ENCODE peak calls at places on chromosomes 5 and 9, in nine cellular contexts. B, U, G, W, Z, V, D, N and P are unnamed samples. For H3K4me1, the result is how much of the 10 kb centered on the place peaks cover.

GRCh38 chr9:110141118-110141797 is 66.7 kb downstream of the C9orf152 start:
- DNase-seq in W (peak), V (peak), N (peak), U (no peak), B (no peak), Z (no peak), G (no peak), D (no peak), P (no peak)

GRCh38 chr5:150461231-150461630 is 11.7 kb upstream of the RPS14 start:
- DNase-seq in D (no peak), V (no peak), B (peak), N (no peak), U (no peak), G (no peak), W (no peak), Z (peak), P (no peak)

GRCh38 chr9:129894106-129894823 is 59.0 kb downstream of the USP20 start:
- DNase-seq in N (no peak), W (no peak), V (no peak), Z (no peak), D (no peak), B (no peak), U (no peak), G (no peak), P (no peak)

GRCh38 chr5:59390074-59390659 is 503.4 kb downstream of the PDE4D start:
- DNase-seq in B (peak), U (no peak), V (peak), N (no peak), G (peak), D (no peak), Z (no peak), W (no peak), P (no peak)

GRCh38 chr9:32672478-32672877 is 37.0 kb upstream of the TAF1L start:
- DNase-seq in W (peak), V (peak), Z (no peak), N (no peak), U (no peak), B (no peak), G (no peak), D (no peak), P (no peak)

GRCh38 chr5:76737131-76737556 is 21.2 kb downstream of the F2R start:
- DNase-seq in Z (no peak), B (no peak), V (no peak), D (no peak), W (no peak), G (no peak), N (no peak), U (no peak), P (no peak)

GRCh38 chr9:127455299-127455992 is 4.1 kb downstream of the LRSAM1 start:
- DNase-seq in Z (peak), D (peak), B (peak), W (peak), V (no peak), N (no peak), U (peak), G (no peak), P (no peak)

GRCh38 chr9:126957687-126958053 is 43.1 kb downstream of the RALGPS1 start:
- DNase-seq in N (no peak), U (no peak), B (no peak), Z (no peak), D (no peak), W (no peak), G (no peak), V (peak), P (no peak)

GRCh38 chr5:10539685-10539998 is 24.2 kb upstream of the ANKRD33B start:
- DNase-seq in G (no peak), Z (no peak), W (no peak), B (no peak), N (no peak), D (no peak), U (no peak), V (peak), P (no peak)

GRCh38 chr9:18703086-18703750 is 229.3 kb downstream of the ADAMTSL1 start:
- DNase-seq in B (no peak), G (no peak), N (no peak), D (no peak), V (peak), Z (no peak), W (no peak), U (no peak), P (no peak)

GRCh38 chr5:75054110-75054930 is 2.0 kb upstream of the GCNT4 start:
- DNase-seq in G (peak), Z (peak), B (no peak), U (peak), V (peak), D (peak), N (peak), W (no peak), P (no peak)

GRCh38 chr5:56039985-56040384 is 45.2 kb upstream of the IL6ST start:
- DNase-seq in B (no peak), N (no peak), D (no peak), G (no peak), U (no peak), Z (no peak), W (no peak), V (peak), P (no peak)

GRCh38 chr9:102044133-102044532 is 305.7 kb upstream of the GRIN3A start:
- DNase-seq in D (no peak), U (no peak), W (no peak), B (no peak), V (no peak), G (no peak), Z (no peak), N (no peak), P (no peak)

GRCh38 chr5:160938532-160938931 is 86.5 kb upstream of the ATP10B start:
- DNase-seq in G (no peak), N (no peak), U (no peak), V (no peak), Z (no peak), W (no peak), D (peak), B (no peak), P (no peak)

GRCh38 chr5:26805076-26805475 is 233.3 kb downstream of the CDH9 start:
- DNase-seq in U (no peak), B (no peak), W (no peak), G (no peak), V (no peak), Z (no peak), N (no peak), D (no peak), P (no peak)

GRCh38 chr5:54492196-54492595 is 25.4 kb upstream of the SNX18 start:
- DNase-seq in W (no peak), N (no peak), D (no peak), B (no peak), V (no peak), Z (no peak), G (no peak), U (no peak), P (no peak)

GRCh38 chr5:36305571-36306326 is 4.0 kb upstream of the RANBP3L start:
- DNase-seq in V (peak), G (no peak), B (no peak), N (peak), W (no peak), Z (peak), U (peak), D (peak), P (no peak)

GRCh38 chr5:65034029-65034781 is 265.5 kb downstream of the CWC27 start:
- DNase-seq in V (no peak), Z (peak), G (no peak), U (no peak), B (no peak), N (peak), W (no peak), D (no peak), P (no peak)

GRCh38 chr5:125325488-125325887 is 579.0 kb upstream of the ZNF608 start:
- DNase-seq in W (no peak), V (no peak), G (no peak), U (no peak), Z (no peak), D (no peak), N (no peak), B (no peak), P (no peak)

GRCh38 chr9:3337515-3337914 is 188.3 kb downstream of the RFX3 start:
- DNase-seq in Z (no peak), B (no peak), N (no peak), V (peak), W (no peak), D (no peak), U (no peak), G (no peak), P (no peak)

GRCh38 chr9:134459164-134459563 is 132.9 kb downstream of the RXRA start:
- DNase-seq in D (peak), V (no peak), G (no peak), U (no peak), B (peak), W (no peak), N (no peak), Z (no peak), P (no peak)

GRCh38 chr9:37592108-37592951 is at the start of gene TOMM5:
- DNase-seq in Z (peak), N (peak), B (peak), W (peak), D (peak), U (peak), G (peak), V (peak), P (peak)

GRCh38 chr5:109324941-109325340 is 84.8 kb downstream of the PJA2 start:
- DNase-seq in V (no peak), W (no peak), N (no peak), Z (no peak), G (no peak), U (no peak), D (no peak), B (no peak), P (no peak)

GRCh38 chr9:16363073-16363781 is 507.2 kb downstream of the BNC2 start:
- DNase-seq in Z (no peak), G (no peak), D (no peak), B (no peak), V (no peak), N (no peak), W (no peak), U (no peak), P (no peak)

GRCh38 chr5:32777733-32778132 is 66.6 kb downstream of the NPR3 start:
- DNase-seq in G (no peak), D (no peak), Z (no peak), W (no peak), U (no peak), V (peak), N (no peak), B (no peak), P (no peak)

GRCh38 chr5:112917453-112918005 is 4.5 kb downstream of the REEP5 start:
- DNase-seq in D (no peak), G (peak), Z (peak), N (no peak), V (peak), W (no peak), U (no peak), B (peak), P (no peak)

GRCh38 chr5:40368200-40368599 is 311.5 kb upstream of the PTGER4 start:
- DNase-seq in U (no peak), D (no peak), N (no peak), G (no peak), V (no peak), W (no peak), B (no peak), Z (no peak), P (no peak)

GRCh38 chr5:40364441-40364840 is 315.3 kb upstream of the PTGER4 start:
- DNase-seq in Z (no peak), W (no peak), D (no peak), V (no peak), G (no peak), U (no peak), B (no peak), N (no peak), P (no peak)

GRCh38 chr5:40361378-40361777 is 318.3 kb upstream of the PTGER4 start:
- DNase-seq in G (no peak), W (no peak), B (no peak), V (no peak), Z (no peak), N (no peak), U (no peak), D (no peak), P (no peak)

GRCh38 chr5:40365357-40366330 is 314.1 kb upstream of the PTGER4 start:
- DNase-seq in Z (no peak), G (no peak), U (no peak), D (no peak), V (no peak), B (no peak), N (no peak), W (no peak), P (no peak)

GRCh38 chr5:40367260-40367659 is 312.5 kb upstream of the PTGER4 start:
- DNase-seq in W (no peak), Z (no peak), V (no peak), G (no peak), U (no peak), D (no peak), B (no peak), N (no peak), P (no peak)
- TF ChIP-seq CTCF in W (no peak), Z (peak), V (peak), G (no peak), U (no peak), D (no peak), B (no peak), N (no peak), P (no peak)

GRCh38 chr9:23814243-23814642 is 11.8 kb downstream of the ELAVL2 start:
- DNase-seq in Z (no peak), G (no peak), V (no peak), B (no peak), W (no peak), U (no peak), D (no peak), N (no peak), P (no peak)

GRCh38 chr9:23811633-23812032 is 14.4 kb downstream of the ELAVL2 start:
- DNase-seq in Z (no peak), B (no peak), U (no peak), V (no peak), W (no peak), D (no peak), N (no peak), G (no peak), P (no peak)

GRCh38 chr9:23812673-23813072 is 13.4 kb downstream of the ELAVL2 start:
- DNase-seq in N (no peak), W (no peak), B (no peak), D (no peak), V (no peak), Z (no peak), U (no peak), G (no peak), P (no peak)
- H3K4me1 ChIP-seq in N (under half), W (under half), B (under half), D (under half), V (under half), Z (under half), U (under half), G (under half), P (under half)

GRCh38 chr9:136107953-136108647 is 10.6 kb downstream of the TMEM250 start:
- DNase-seq in B (peak), G (no peak), D (no peak), W (no peak), U (peak), V (no peak), N (no peak), Z (no peak), P (no peak)

GRCh38 chr9:136108648-136109266 is 9.9 kb downstream of the TMEM250 start:
- DNase-seq in N (no peak), G (no peak), U (no peak), B (no peak), W (no peak), Z (no peak), D (no peak), V (no peak), P (no peak)

GRCh38 chr9:136110082-136111061 is 8.3 kb downstream of the TMEM250 start:
- DNase-seq in B (peak), W (no peak), G (peak), Z (peak), U (no peak), N (no peak), V (peak), D (no peak), P (no peak)

GRCh38 chr9:136111190-136111589 is 7.5 kb downstream of the TMEM250 start:
- DNase-seq in N (no peak), D (no peak), B (no peak), Z (no peak), V (no peak), G (no peak), W (no peak), U (no peak), P (no peak)

DNA sequence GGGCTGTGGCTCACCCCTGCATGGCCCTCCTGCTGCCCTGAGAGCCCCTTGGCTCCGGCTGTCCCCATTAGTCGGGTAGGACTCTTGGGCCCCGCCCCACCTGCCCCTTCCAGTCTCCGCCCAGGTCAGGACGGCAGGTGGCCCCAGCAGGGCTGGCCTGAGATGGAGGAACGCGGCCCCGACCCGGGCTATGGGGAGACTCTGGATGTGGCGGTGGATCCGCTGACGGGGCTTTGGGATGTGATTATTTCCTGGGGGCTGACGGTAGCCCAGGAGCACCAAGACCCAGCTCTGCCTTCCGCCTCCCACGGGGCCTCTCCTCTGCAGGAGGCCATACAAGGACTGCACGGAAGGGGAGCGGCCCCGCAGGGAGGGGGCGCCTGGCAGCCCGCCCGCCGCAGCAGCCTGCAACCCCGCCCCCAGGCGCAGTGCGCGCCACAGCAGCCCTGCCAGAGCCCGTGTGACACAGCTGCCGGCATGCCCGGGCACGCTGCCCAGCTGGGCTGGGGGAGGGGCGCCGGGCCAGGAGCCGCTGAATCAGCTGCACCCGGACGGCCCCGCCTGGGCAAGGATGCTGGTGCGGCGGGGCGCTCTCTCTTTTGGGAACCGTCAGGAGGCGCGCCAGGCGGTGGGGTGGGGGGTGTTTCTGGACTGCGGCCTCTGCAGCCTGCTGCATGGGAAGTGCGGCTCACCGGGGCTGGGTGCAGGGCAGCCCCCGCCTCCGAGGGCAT is 9.2 kb downstream of the TMEM250 start:
- DNase-seq in Z (peak), W (peak), G (peak), U (peak), D (peak), N (peak), V (peak), B (peak), P (no peak)
- TF ChIP-seq CTCF in Z (no peak), W (peak), G (no peak), U (no peak), D (no peak), N (peak), V (peak), B (no peak), P (no peak)

GRCh38 chr5:143662020-143662419 is 149.9 kb upstream of the HMHB1 start:
- DNase-seq in G (no peak), Z (no peak), U (no peak), B (no peak), D (no peak), W (no peak), N (no peak), V (no peak), P (no peak)

GRCh38 chr5:143657814-143658395 is 154.1 kb upstream of the HMHB1 start:
- DNase-seq in V (peak), N (no peak), W (no peak), D (no peak), U (no peak), Z (no peak), G (no peak), B (no peak), P (no peak)

GRCh38 chr5:143664623-143665022 is 147.3 kb upstream of the HMHB1 start:
- DNase-seq in V (no peak), B (no peak), Z (no peak), N (no peak), W (no peak), D (no peak), G (no peak), U (no peak), P (no peak)

GRCh38 chr5:143663872-143664271 is 148.1 kb upstream of the HMHB1 start:
- DNase-seq in G (no peak), Z (no peak), N (no peak), W (no peak), B (no peak), V (no peak), U (no peak), D (no peak), P (no peak)

GRCh38 chr5:143659614-143660238 is 152.2 kb upstream of the HMHB1 start:
- DNase-seq in D (no peak), Z (no peak), V (no peak), G (no peak), N (no peak), U (no peak), W (peak), B (no peak), P (no peak)
- H3K4me1 ChIP-seq in D (under half), Z (under half), V (under half), G (under half), N (under half), U (under half), W (half or more), B (under half), P (under half)

GRCh38 chr5:159581502-159582249 is 251.4 kb upstream of the IL12B start:
- DNase-seq in W (peak), B (no peak), D (peak), Z (peak), V (peak), G (no peak), U (no peak), N (peak), P (no peak)
- TF ChIP-seq CTCF in W (peak), B (no peak), D (no peak), Z (no peak), V (peak), G (no peak), U (no peak), N (no peak), P (no peak)

DNA sequence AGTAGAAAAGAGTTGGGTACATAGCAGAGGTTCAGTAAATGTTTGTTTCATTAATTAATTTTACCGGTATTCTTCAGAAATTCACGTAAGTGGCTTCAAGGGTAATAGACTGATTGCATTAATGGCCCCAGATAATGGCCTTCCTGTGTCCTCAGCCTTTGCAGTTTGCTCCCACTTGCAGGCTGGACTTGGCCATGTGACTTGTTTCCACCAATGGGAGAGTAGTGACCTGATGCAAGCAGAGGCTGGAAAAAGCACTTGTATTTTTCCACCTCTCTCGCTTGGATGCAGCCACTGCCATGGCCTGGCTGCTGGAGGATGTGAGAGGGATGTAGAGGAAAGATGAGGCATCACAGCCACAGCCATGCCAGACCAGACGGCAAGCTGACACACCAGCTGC is 480.9 kb downstream of the CDK5RAP2 start:
- DNase-seq in Z (no peak), N (no peak), D (no peak), V (no peak), B (peak), W (no peak), G (no peak), U (no peak), P (no peak)
- H3K4me1 ChIP-seq in Z (under half), N (under half), D (under half), V (under half), B (under half), W (under half), G (under half), U (under half), P (under half)

DNA sequence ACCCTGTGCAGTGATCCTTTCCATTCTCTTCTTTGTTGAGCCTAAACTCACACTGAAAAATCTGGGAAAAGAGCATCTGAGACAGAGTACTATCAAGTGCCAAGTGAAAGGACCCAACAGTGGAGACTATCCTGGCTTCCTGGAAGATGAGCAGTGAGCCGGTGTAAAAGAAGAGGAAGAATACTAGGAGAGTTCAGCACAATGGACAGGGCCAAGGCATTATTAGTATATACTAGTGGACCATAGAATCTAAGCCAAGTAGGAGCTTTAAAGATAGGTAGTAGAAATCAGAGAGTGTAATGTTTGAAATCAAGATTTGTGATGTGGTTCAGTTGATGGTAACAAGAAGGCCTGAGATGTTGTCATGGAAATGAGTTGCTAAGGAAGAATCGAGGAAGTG is 140.8 kb downstream of the CAMK4 start:
- DNase-seq in N (no peak), V (no peak), Z (peak), G (peak), W (no peak), B (no peak), U (no peak), D (no peak), P (no peak)
- TF ChIP-seq CTCF in N (no peak), V (no peak), Z (no peak), G (no peak), W (no peak), B (no peak), U (no peak), D (no peak), P (no peak)

DNA sequence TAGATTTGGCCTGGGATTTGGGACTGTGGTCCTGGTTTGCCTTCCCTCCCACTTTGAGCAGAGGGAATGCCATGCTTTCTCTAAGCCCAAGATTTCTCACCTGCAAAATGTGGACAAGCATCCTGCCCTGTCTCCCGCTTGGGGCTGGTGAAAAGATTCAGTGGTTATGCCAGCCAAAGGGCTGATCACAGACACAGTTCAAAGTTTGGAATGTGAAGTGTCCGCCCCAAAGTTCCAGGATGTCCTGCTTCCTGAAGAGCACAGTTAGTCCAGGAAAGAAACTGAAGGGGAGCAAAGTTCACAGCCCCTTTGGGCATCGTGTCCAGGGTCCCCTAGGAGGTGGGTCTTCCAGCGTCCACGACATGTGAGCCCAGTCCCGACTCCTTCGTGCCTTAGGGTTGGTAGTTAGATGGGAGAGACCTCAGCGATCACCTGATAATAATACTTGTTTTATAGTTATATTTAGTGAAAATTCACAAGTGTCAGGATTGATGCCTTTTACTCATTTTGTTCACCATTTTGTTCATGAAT is 20.0 kb downstream of the SPAAR start:
- DNase-seq in G (no peak), V (no peak), U (no peak), N (no peak), D (no peak), W (no peak), B (no peak), Z (no peak), P (no peak)
- H3K4me1 ChIP-seq in G (under half), V (under half), U (under half), N (under half), D (under half), W (under half), B (under half), Z (under half), P (under half)